ENCODE peak calls at places on chromosome 2, in four cellular contexts. V is HepG2, A is K562, N is HCT116. E is an unnamed sample.

GRCh38 chr2:166180951-166181812 is 53.4 kb upstream of the SCN1A start:
- DNase-seq in N (peak), V (peak), A (peak), E (peak)

GRCh38 chr2:88615822-88616221 is 11.4 kb downstream of the EIF2AK3 start:
- DNase-seq in V (no peak), A (no peak), N (no peak), E (no peak)

GRCh38 chr2:167052825-167053224 is 164.5 kb downstream of the XIRP2 start:
- DNase-seq in V (no peak), A (no peak), N (no peak), E (no peak)

GRCh38 chr2:4188561-4188960 is 485.2 kb downstream of the DCDC2C start:
- DNase-seq in V (no peak), N (no peak), A (no peak), E (no peak)

GRCh38 chr2:187581125-187581896 is 27.1 kb upstream of the TFPI start:
- DNase-seq in N (peak), A (peak), V (peak), E (peak)

GRCh38 chr2:45285791-45286390 is 276.6 kb upstream of the SIX2 start:
- DNase-seq in A (no peak), V (no peak), N (no peak), E (no peak)

GRCh38 chr2:23283653-23284052 is 101.3 kb upstream of the KLHL29 start:
- DNase-seq in N (no peak), V (no peak), A (no peak), E (no peak)

GRCh38 chr2:119063146-119063545 is 95.4 kb downstream of the C1QL2 start:
- DNase-seq in A (no peak), V (no peak), N (no peak), E (no peak)

GRCh38 chr2:149068996-149069888 is 30.7 kb downstream of the LYPD6B start:
- DNase-seq in N (no peak), V (no peak), A (no peak), E (no peak)

GRCh38 chr2:72004976-72005375 is 142.7 kb downstream of the CYP26B1 start:
- DNase-seq in N (no peak), A (no peak), V (no peak), E (no peak)

GRCh38 chr2:180848393-180848792 is 132.0 kb upstream of the UBE2E3 start:
- DNase-seq in N (no peak), V (no peak), A (no peak), E (no peak)

GRCh38 chr2:180728928-180729559 is 251.4 kb upstream of the UBE2E3 start:
- DNase-seq in V (no peak), A (no peak), N (no peak), E (no peak)

GRCh38 chr2:38237311-38237710 is 139.8 kb downstream of the ATL2 start:
- DNase-seq in A (no peak), V (no peak), N (no peak), E (no peak)

GRCh38 chr2:98477036-98477435 is 32.4 kb downstream of the INPP4A start:
- DNase-seq in V (no peak), N (no peak), A (no peak), E (no peak)

GRCh38 chr2:133821107-133821760 is 253.0 kb upstream of the NCKAP5 start:
- DNase-seq in V (no peak), A (no peak), N (no peak), E (no peak)

GRCh38 chr2:42931147-42931817 is 138.9 kb upstream of the HAAO start:
- DNase-seq in N (no peak), V (peak), A (no peak), E (no peak)

GRCh38 chr2:110866496-110866895 is 134.1 kb downstream of the ACOXL start:
- DNase-seq in A (no peak), N (no peak), V (no peak), E (no peak)

GRCh38 chr2:224802407-224802806 is 86.2 kb upstream of the CCDC195 start:
- DNase-seq in N (no peak), V (no peak), A (no peak), E (no peak)

GRCh38 chr2:150030440-150030839 is 442.9 kb upstream of the MMADHC start:
- DNase-seq in A (no peak), N (no peak), V (no peak), E (no peak)

GRCh38 chr2:219112070-219112421 is 48.6 kb downstream of the NHEJ1 start:
- DNase-seq in V (no peak), A (no peak), N (no peak), E (no peak)

GRCh38 chr2:108936868-108937265 is 52.2 kb downstream of the EDAR start:
- DNase-seq in A (no peak), V (no peak), N (no peak), E (no peak)

DNA sequence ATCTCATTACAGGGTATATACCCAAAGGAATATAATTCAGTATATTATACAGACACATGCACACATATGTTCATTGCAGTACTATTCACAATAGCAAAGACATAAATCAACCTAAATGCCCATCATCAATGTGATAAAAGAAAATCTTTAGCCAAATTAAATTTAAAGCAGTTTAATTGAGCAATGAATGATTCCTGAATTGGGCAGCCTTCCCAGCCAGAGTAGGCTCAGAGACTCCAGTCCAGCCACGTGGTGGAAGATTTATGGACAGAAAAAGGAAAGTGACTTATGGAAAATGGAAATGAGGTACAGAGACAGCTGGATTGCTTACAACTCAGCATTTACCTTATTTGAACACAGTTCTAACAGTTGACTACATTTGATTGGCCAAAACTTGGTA is 377.0 kb upstream of the SLC39A10 start:
- DNase-seq in V (no peak), N (no peak), A (no peak), E (no peak)
- TF ChIP-seq TCF7L2 in V (no peak), N (no peak), A (no peak), E (no peak)

GRCh38 chr2:215391531-215391930 is 44.3 kb downstream of the FN1 start:
- DNase-seq in N (peak), A (no peak), V (no peak), E (no peak)

GRCh38 chr2:215386566-215386965 is 49.3 kb downstream of the FN1 start:
- DNase-seq in A (no peak), V (no peak), N (no peak), E (no peak)

GRCh38 chr2:215390550-215390913 is 45.3 kb downstream of the FN1 start:
- DNase-seq in A (no peak), V (no peak), N (no peak), E (no peak)

GRCh38 chr2:215384710-215385109 is 51.2 kb downstream of the FN1 start:
- DNase-seq in V (no peak), A (no peak), N (no peak), E (no peak)

DNA sequence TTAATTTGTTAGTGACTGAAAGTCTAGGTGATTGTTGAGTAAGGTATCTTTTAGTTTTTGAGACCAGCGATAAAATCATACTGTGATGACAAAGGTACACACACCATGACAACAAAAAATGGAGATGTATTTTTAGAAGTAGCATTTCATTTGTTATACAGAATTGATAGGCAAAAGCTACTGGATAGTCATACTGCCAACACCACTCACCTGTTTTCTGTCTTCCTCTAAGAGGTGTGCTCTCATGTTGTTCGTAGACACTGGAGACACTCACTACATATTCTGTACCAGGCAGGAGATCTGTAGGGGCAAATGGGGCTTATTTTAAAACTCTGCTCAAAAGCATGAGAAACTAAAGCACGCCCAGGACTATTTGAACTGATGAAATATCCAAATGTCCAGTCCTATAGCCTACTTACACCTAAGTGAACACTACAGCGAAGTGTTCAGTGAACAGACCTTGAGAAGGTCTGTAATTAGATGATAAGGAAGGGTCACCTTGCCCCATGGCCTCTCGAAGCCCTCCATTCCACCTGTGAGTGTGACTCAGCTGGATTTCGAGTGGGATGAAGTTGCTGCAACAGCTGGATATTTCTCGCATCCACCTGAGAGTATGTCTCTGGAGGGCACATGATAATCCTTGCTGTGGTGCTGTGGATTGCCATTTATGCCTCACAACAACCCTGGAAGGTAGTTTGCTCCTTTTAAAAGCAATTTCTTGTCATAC is 47.7 kb downstream of the FN1 start:
- DNase-seq in N (no peak), V (no peak), A (peak), E (no peak)
- TF ChIP-seq TCF7L2 in N (no peak), V (no peak), A (no peak), E (no peak)

GRCh38 chr2:138782378-138782777 is 2.2 kb upstream of the NXPH2 start:
- DNase-seq in A (no peak), N (no peak), V (no peak), E (no peak)

GRCh38 chr2:138777996-138778395 is 2.2 kb downstream of the NXPH2 start:
- DNase-seq in N (no peak), V (peak), A (no peak), E (no peak)

GRCh38 chr2:138780908-138781307 is 718 bp upstream of the NXPH2 start:
- DNase-seq in V (no peak), N (no peak), A (no peak), E (no peak)

GRCh38 chr2:138780451-138780880 is 276 bp upstream of the NXPH2 start:
- DNase-seq in A (no peak), V (no peak), N (no peak), E (no peak)

GRCh38 chr2:138779451-138780440 is at the start of gene NXPH2:
- DNase-seq in V (no peak), N (no peak), A (no peak), E (no peak)
- TF ChIP-seq TCF7L2 in V (no peak), N (no peak), A (no peak), E (no peak)

DNA sequence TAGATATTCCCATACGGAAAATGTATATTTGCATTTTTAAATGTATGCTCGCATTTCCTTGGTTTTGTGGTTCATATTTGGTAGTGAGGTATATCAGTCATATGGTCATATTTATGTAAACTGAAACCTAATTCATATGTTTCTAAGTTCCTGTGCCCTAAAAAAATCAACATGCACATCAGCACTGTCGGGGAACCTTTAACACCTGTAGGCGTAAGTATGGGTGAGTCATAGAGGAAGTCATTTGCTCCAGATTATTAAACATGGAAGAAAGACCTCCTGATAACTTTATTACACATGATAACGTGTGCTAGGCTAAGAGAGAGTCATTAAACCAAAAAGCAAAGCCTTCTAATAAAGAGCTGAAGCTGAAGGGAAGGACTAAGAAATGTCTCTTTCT is 437.7 kb downstream of the NRXN1 start:
- DNase-seq in V (no peak), A (no peak), N (no peak), E (no peak)
- TF ChIP-seq TCF7L2 in V (no peak), A (no peak), N (no peak), E (no peak)